ENCODE peak calls at places on chromosomes 4 and X, in ten cellular contexts. M is HEK293T; N is AML-193; P is HFF-Myc; Q is NCI-H460; J is stimulated activated CD4-positive, alpha-beta T cell treated with anti-CD3 and anti-CD28 coated beads, TNF-alpha, amount 100 ng/mL, for 48 hours; F is stomach; K is cardiac septum; R is uterus; E is HT1080. L is an unnamed sample.

GRCh38 chr4:2363056-2363719 is 55.3 kb downstream of the ZFYVE28 start:
- DNase-seq in M (no peak), N (no peak), P (no peak), Q (no peak), J (no peak), F (peak), K (no peak), R (no peak), E (no peak), L (no peak)

GRCh38 chr4:189059996-189060570 is 880.6 kb upstream of the FRG1 start:
- DNase-seq in M (no peak), N (no peak), P (no peak), Q (no peak), J (no peak), F (no peak), K (no peak), R (no peak), E (no peak), L (no peak)

GRCh38 chr4:186203391-186203802 is 12.0 kb downstream of the CYP4V2 start:
- DNase-seq in M (no peak), N (peak), P (no peak), Q (no peak), J (no peak), F (no peak), K (no peak), R (peak), E (no peak), L (no peak)

GRCh38 chr4:25101836-25102235 is 58.4 kb downstream of the SEPSECS start:
- DNase-seq in M (no peak), N (no peak), P (no peak), Q (no peak), J (no peak), F (no peak), K (no peak), R (no peak), E (no peak), L (peak)

GRCh38 chr4:127124919-127125318 is 507.8 kb upstream of the INTU start:
- DNase-seq in M (no peak), N (no peak), P (no peak), Q (no peak), J (no peak), F (no peak), K (no peak), R (no peak), E (no peak), L (no peak)

GRCh38 chr4:33425916-33426315 is 2705.7 kb downstream of the PCDH7 start:
- DNase-seq in M (no peak), N (no peak), P (no peak), Q (no peak), J (no peak), F (no peak), K (no peak), R (no peak), E (no peak), L (no peak)

GRCh38 chr4:55330241-55330640 is 15.8 kb upstream of the SRD5A3 start:
- DNase-seq in M (no peak), N (peak), P (no peak), Q (no peak), J (no peak), F (no peak), K (no peak), R (no peak), E (no peak), L (no peak)

GRCh38 chr4:73690051-73690744 is 50.2 kb upstream of the CXCL8 start:
- DNase-seq in M (no peak), N (peak), P (no peak), Q (no peak), J (no peak), F (no peak), K (no peak), R (no peak), E (peak), L (no peak)

GRCh38 chr4:156782491-156782890 is 189.1 kb downstream of the PDGFC start:
- DNase-seq in M (no peak), N (no peak), P (no peak), Q (no peak), J (no peak), F (no peak), K (no peak), R (no peak), E (no peak), L (no peak)

GRCh38 chrX:122422547-122422946 is 761.5 kb upstream of the GRIA3 start:
- DNase-seq in M (no peak), N (no peak), P (no peak), Q (no peak), J (no peak), F (no peak), K (no peak), R (no peak), E (no peak), L (no peak)

GRCh38 chr4:110633358-110634319 is 10.8 kb upstream of the PITX2 start:
- DNase-seq in M (no peak), N (no peak), P (no peak), Q (no peak), J (no peak), F (no peak), K (no peak), R (no peak), E (no peak), L (no peak)

GRCh38 chr4:142475663-142476062 is 370.4 kb downstream of the INPP4B start:
- DNase-seq in M (no peak), N (no peak), P (no peak), Q (no peak), J (no peak), F (no peak), K (no peak), R (no peak), E (no peak), L (no peak)

L was measured in right atrium auricular region.